ENCODE peak calls at places on chromosomes 6 and 20, in six cellular contexts. S, T, P, J, M and X are unnamed samples.

GRCh38 chr6:137165375-137166246 is 7.8 kb downstream of the IL22RA2 start:
- DNase-seq in S (peak; percentile 43), T (no peak), P (peak; percentile 64), J (peak; percentile 17), M (peak; percentile 25), X (no peak)

GRCh38 chr6:127516676-127517273 is 2.4 kb downstream of the MTCL3 start:
- DNase-seq in S (peak; percentile 71), T (no peak), P (peak; percentile 30), J (peak; percentile 71), M (peak; percentile 40), X (peak; percentile 72)

GRCh38 chr6:50826803-50827202 is 8.1 kb downstream of the TFAP2B start:
- DNase-seq in S (no peak), T (no peak), P (no peak), J (no peak), M (no peak), X (no peak)

GRCh38 chr20:49345538-49345937 is 67.7 kb upstream of the ZNFX1 start:
- DNase-seq in S (no peak), T (peak; percentile 75), P (no peak), J (no peak), M (peak; percentile 42), X (no peak)

GRCh38 chr6:80022803-80023202 is 18.4 kb downstream of the TTK start:
- DNase-seq in S (no peak), T (no peak), P (no peak), J (no peak), M (no peak), X (no peak)

GRCh38 chr20:61295249-61295648 is 43.2 kb downstream of the CDH4 start:
- DNase-seq in S (no peak), T (no peak), P (no peak), J (no peak), M (no peak), X (no peak)

GRCh38 chr6:151241853-151242252 is 2.1 kb downstream of the AKAP12 start:
- DNase-seq in S (no peak), T (no peak), P (no peak), J (no peak), M (no peak), X (no peak)

GRCh38 chr6:129105035-129105434 is 222.1 kb downstream of the LAMA2 start:
- DNase-seq in S (no peak), T (no peak), P (no peak), J (no peak), M (no peak), X (no peak)

GRCh38 chr20:48282591-48283228 is 497.4 kb upstream of the SULF2 start:
- DNase-seq in S (no peak), T (no peak), P (peak; percentile 89), J (peak; percentile 33), M (no peak), X (no peak)

GRCh38 chr6:35305117-35305516 is 7.5 kb downstream of the DEF6 start:
- DNase-seq in S (no peak), T (peak; percentile 19), P (no peak), J (no peak), M (no peak), X (no peak)

GRCh38 chr20:38504368-38505090 is 31.9 kb downstream of the RALGAPB start:
- DNase-seq in S (no peak), T (no peak), P (no peak), J (no peak), M (no peak), X (no peak)
- H3K36me3 ChIP-seq in S (peaks cover 43% of the 10 kb centered on the region), T (peaks cover 53% of the 10 kb centered on the region), P (peaks cover 24% of the 10 kb centered on the region), J (peaks cover 65% of the 10 kb centered on the region), M (peaks cover 22% of the 10 kb centered on the region), X (peaks cover 5% of the 10 kb centered on the region)

GRCh38 chr20:56422824-56423189 is 10.7 kb downstream of the CASS4 start:
- DNase-seq in S (no peak), T (no peak), P (no peak), J (no peak), M (no peak), X (peak; percentile 48)
- H3K4me3 ChIP-seq in S (no peak overlapping the region), T (no peak overlapping the region), P (no peak overlapping the region), J (no peak overlapping the region), M (no peak overlapping the region), X (no peak overlapping the region)

GRCh38 chr6:34150766-34151165 is 4.9 kb upstream of the GRM4 start:
- DNase-seq in S (peak; percentile 49), T (peak; percentile 51), P (no peak), J (peak; percentile 19), M (no peak), X (peak; percentile 58)

GRCh38 chr6:34151321-34152041 is 5.6 kb upstream of the GRM4 start:
- DNase-seq in S (peak; percentile 72), T (peak; percentile 50), P (no peak), J (peak; percentile 45), M (no peak), X (peak; percentile 92)

GRCh38 chr6:34149831-34150400 is 4.0 kb upstream of the GRM4 start:
- DNase-seq in S (peak; percentile 13), T (peak; percentile 8), P (no peak), J (peak; percentile 14), M (no peak), X (peak; percentile 63)

GRCh38 chr6:34152806-34153565 is 7.1 kb upstream of the GRM4 start:
- DNase-seq in S (peak; percentile 15), T (peak; percentile 46), P (no peak), J (peak; percentile 26), M (no peak), X (peak; percentile 42)

DNA sequence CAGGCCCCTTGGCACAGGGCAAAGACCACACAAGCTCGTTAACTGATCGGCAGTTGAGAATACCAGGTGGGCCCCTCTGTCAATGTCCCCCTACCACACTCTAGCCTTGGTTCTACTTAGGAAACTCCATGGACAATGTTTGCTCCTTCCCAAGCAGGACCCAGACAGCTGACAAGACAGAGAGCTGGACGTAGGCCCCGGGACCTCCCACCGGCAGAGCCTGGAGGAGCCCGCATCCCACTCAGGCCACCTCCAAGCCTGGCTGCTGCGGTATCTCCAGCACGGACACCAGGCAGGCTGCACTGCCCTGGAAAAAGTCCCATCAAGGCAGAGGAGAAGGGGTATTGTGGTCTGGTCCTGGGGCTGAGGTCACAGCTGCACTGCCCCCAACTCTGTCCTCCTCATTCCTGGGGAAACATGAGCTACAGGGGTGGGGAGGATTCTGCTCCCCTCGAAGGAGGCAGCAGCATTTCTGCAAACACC is 6.2 kb upstream of the GRM4 start:
- DNase-seq in S (peak; percentile 14), T (peak; percentile 21), P (no peak), J (peak; percentile 21), M (no peak), X (peak; percentile 46)
- H3K27me3 ChIP-seq in S (no peaks in the 10 kb centered on the region), T (peaks cover 53% of the 10 kb centered on the region), P (no peaks in the 10 kb centered on the region), J (peaks cover 37% of the 10 kb centered on the region), M (peaks cover 5% of the 10 kb centered on the region), X (peaks cover 22% of the 10 kb centered on the region)

GRCh38 chr6:56481957-56482356 is 160.7 kb downstream of the DST start:
- DNase-seq in S (no peak), T (no peak), P (no peak), J (no peak), M (no peak), X (no peak)

GRCh38 chr6:56480246-56480645 is 162.4 kb downstream of the DST start:
- DNase-seq in S (no peak), T (no peak), P (no peak), J (no peak), M (no peak), X (no peak)

GRCh38 chr6:56477241-56477640 is 165.4 kb downstream of the DST start:
- DNase-seq in S (no peak), T (no peak), P (no peak), J (no peak), M (no peak), X (no peak)

GRCh38 chr6:56478202-56478601 is 164.5 kb downstream of the DST start:
- DNase-seq in S (no peak), T (no peak), P (no peak), J (no peak), M (no peak), X (no peak)

GRCh38 chr6:56479381-56479780 is 163.3 kb downstream of the DST start:
- DNase-seq in S (no peak), T (no peak), P (no peak), J (no peak), M (no peak), X (no peak)
- H3K36me3 ChIP-seq in S (peaks cover 72% of the 10 kb centered on the region), T (peaks cover 83% of the 10 kb centered on the region), P (peaks cover 4% of the 10 kb centered on the region), J (peaks cover 90% of the 10 kb centered on the region), M (peaks cover 37% of the 10 kb centered on the region), X (peaks cover 6% of the 10 kb centered on the region)

DNA sequence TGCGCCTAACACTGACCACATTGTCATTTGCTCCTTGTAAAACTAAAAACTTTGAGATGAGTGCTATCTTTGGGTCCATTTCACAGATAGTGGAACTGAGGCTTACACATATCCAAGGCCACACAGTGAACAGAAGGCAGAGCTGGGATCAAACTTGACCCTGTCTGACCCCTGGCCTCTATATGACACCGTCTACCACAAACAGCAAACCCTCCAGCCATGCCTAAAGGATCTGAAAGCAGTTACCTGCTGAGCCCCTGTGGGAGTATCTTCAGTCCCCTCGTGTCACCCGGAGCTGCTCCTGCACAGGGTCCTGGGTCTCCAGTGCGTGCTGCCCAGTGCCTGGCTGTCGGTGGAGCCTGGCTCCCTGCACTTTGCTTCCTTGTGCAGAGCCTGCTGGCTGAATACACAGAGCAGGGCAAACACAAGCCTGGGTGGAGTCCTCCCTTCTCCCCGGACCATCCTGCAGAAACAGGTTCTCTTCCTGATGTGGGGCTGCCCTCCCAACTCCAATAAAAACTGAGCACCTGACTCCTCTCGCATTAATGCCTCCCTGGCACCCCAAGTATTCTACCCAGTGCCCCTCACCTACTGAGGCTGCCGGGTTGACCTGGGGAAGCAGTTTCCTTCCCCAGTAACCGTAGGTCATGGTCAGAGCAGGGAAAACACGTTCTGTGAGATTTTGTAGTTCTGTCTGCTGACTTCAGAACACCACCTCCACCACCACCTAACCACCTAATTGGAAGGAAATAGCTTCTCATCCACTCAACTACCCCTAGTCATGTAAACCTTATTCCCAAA is at the start of gene BCAS1:
- DNase-seq in S (no peak), T (no peak), P (peak; percentile 79), J (no peak), M (no peak), X (peak; percentile 19)
- H3K4me3 ChIP-seq in S (no peak within 1 kb of the TSS), T (no peak within 1 kb of the TSS), P (no peak within 1 kb of the TSS), J (no peak within 1 kb of the TSS), M (no peak within 1 kb of the TSS), X (no peak within 1 kb of the TSS)

GRCh38 chr20:9493818-9494217 is 20.6 kb upstream of the LAMP5 start:
- DNase-seq in S (no peak), T (no peak), P (no peak), J (no peak), M (no peak), X (no peak)
- H3K27me3 ChIP-seq in S (no peaks in the 10 kb centered on the region), T (no peaks in the 10 kb centered on the region), P (no peaks in the 10 kb centered on the region), J (no peaks in the 10 kb centered on the region), M (no peaks in the 10 kb centered on the region), X (no peaks in the 10 kb centered on the region)